ENCODE peak calls at places on chromosomes 5 and 9, in seven cellular contexts. One of them, this sample, is unnamed.

GRCh38 chr9:129401623-129402340 is 219.1 kb downstream of the C9orf50 start:
- DNase-seq in kidney epithelial cell: no peak
- DNase-seq in ovary: peak
- DNase-seq in CD8-positive, alpha-beta T cell: no peak
- DNase-seq in GM06990: no peak
- DNase-seq in heart left ventricle: peak
- DNase-seq in RWPE1: no peak
- DNase-seq in this sample: no peak

GRCh38 chr5:175656966-175657365 is 905 bp upstream of the HRH2 start:
- DNase-seq in kidney epithelial cell: no peak
- DNase-seq in ovary: no peak
- DNase-seq in CD8-positive, alpha-beta T cell: no peak
- DNase-seq in GM06990: no peak
- DNase-seq in heart left ventricle: no peak
- DNase-seq in RWPE1: no peak
- DNase-seq in this sample: no peak

GRCh38 chr5:116528519-116529234 is 45.9 kb downstream of the SEMA6A start:
- DNase-seq in kidney epithelial cell: no peak
- DNase-seq in ovary: no peak
- DNase-seq in CD8-positive, alpha-beta T cell: no peak
- DNase-seq in GM06990: no peak
- DNase-seq in heart left ventricle: no peak
- DNase-seq in RWPE1: no peak
- DNase-seq in this sample: no peak

GRCh38 chr5:167998148-167998767 is 293.2 kb upstream of the WWC1 start:
- DNase-seq in kidney epithelial cell: peak
- DNase-seq in ovary: no peak
- DNase-seq in CD8-positive, alpha-beta T cell: no peak
- DNase-seq in GM06990: no peak
- DNase-seq in heart left ventricle: no peak
- DNase-seq in RWPE1: no peak
- DNase-seq in this sample: no peak

GRCh38 chr9:17810728-17811634 is 232.1 kb downstream of the SH3GL2 start:
- DNase-seq in kidney epithelial cell: no peak
- DNase-seq in ovary: peak
- DNase-seq in CD8-positive, alpha-beta T cell: peak
- DNase-seq in GM06990: no peak
- DNase-seq in heart left ventricle: no peak
- DNase-seq in RWPE1: peak
- DNase-seq in this sample: no peak

GRCh38 chr5:63131618-63132285 is 553.1 kb downstream of the LRRC70 start:
- DNase-seq in kidney epithelial cell: peak
- DNase-seq in ovary: no peak
- DNase-seq in CD8-positive, alpha-beta T cell: no peak
- DNase-seq in GM06990: no peak
- DNase-seq in heart left ventricle: no peak
- DNase-seq in RWPE1: peak
- DNase-seq in this sample: no peak

GRCh38 chr5:4773827-4774317 is 366.3 kb upstream of the ADAMTS16 start:
- DNase-seq in kidney epithelial cell: no peak
- DNase-seq in ovary: no peak
- DNase-seq in CD8-positive, alpha-beta T cell: no peak
- DNase-seq in GM06990: no peak
- DNase-seq in heart left ventricle: no peak
- DNase-seq in RWPE1: no peak
- DNase-seq in this sample: no peak

GRCh38 chr5:88480766-88481499 is 212.3 kb upstream of the TMEM161B start:
- DNase-seq in kidney epithelial cell: no peak
- DNase-seq in ovary: no peak
- DNase-seq in CD8-positive, alpha-beta T cell: no peak
- DNase-seq in GM06990: no peak
- DNase-seq in heart left ventricle: no peak
- DNase-seq in RWPE1: no peak
- DNase-seq in this sample: no peak

GRCh38 chr5:95184924-95185323 is 100.0 kb downstream of the MCTP1 start:
- DNase-seq in kidney epithelial cell: no peak
- DNase-seq in ovary: no peak
- DNase-seq in CD8-positive, alpha-beta T cell: no peak
- DNase-seq in GM06990: no peak
- DNase-seq in heart left ventricle: no peak
- DNase-seq in RWPE1: no peak
- DNase-seq in this sample: no peak

GRCh38 chr5:169162407-169162806 is 138.5 kb downstream of the SLIT3 start:
- DNase-seq in kidney epithelial cell: no peak
- DNase-seq in ovary: no peak
- DNase-seq in CD8-positive, alpha-beta T cell: no peak
- DNase-seq in GM06990: no peak
- DNase-seq in heart left ventricle: no peak
- DNase-seq in RWPE1: no peak
- DNase-seq in this sample: no peak

GRCh38 chr5:171342362-171343111 is 33.5 kb downstream of the TLX3 start:
- DNase-seq in kidney epithelial cell: peak
- DNase-seq in ovary: no peak
- DNase-seq in CD8-positive, alpha-beta T cell: peak
- DNase-seq in GM06990: no peak
- DNase-seq in heart left ventricle: no peak
- DNase-seq in RWPE1: peak
- DNase-seq in this sample: no peak

GRCh38 chr9:125742657-125743056 is 4.5 kb upstream of the PBX3 start:
- DNase-seq in kidney epithelial cell: no peak
- DNase-seq in ovary: no peak
- DNase-seq in CD8-positive, alpha-beta T cell: no peak
- DNase-seq in GM06990: no peak
- DNase-seq in heart left ventricle: no peak
- DNase-seq in RWPE1: no peak
- DNase-seq in this sample: no peak

GRCh38 chr9:129270903-129271431 is 92.9 kb upstream of the IER5L start:
- DNase-seq in kidney epithelial cell: peak
- DNase-seq in ovary: no peak
- DNase-seq in CD8-positive, alpha-beta T cell: no peak
- DNase-seq in GM06990: peak
- DNase-seq in heart left ventricle: no peak
- DNase-seq in RWPE1: no peak
- DNase-seq in this sample: no peak

GRCh38 chr9:126413470-126414051 is 86.9 kb downstream of the MVB12B start:
- DNase-seq in kidney epithelial cell: no peak
- DNase-seq in ovary: no peak
- DNase-seq in CD8-positive, alpha-beta T cell: no peak
- DNase-seq in GM06990: no peak
- DNase-seq in heart left ventricle: no peak
- DNase-seq in RWPE1: no peak
- DNase-seq in this sample: no peak

GRCh38 chr5:171129308-171129707 is 179.7 kb upstream of the TLX3 start:
- DNase-seq in kidney epithelial cell: no peak
- DNase-seq in ovary: no peak
- DNase-seq in CD8-positive, alpha-beta T cell: no peak
- DNase-seq in GM06990: no peak
- DNase-seq in heart left ventricle: no peak
- DNase-seq in RWPE1: no peak
- DNase-seq in this sample: no peak

GRCh38 chr5:132272341-132273210 is 15.1 kb downstream of the PDLIM4 start:
- DNase-seq in kidney epithelial cell: no peak
- DNase-seq in ovary: peak
- DNase-seq in CD8-positive, alpha-beta T cell: peak
- DNase-seq in GM06990: no peak
- DNase-seq in heart left ventricle: peak
- DNase-seq in RWPE1: peak
- DNase-seq in this sample: no peak

GRCh38 chr9:101307041-101307440 is 77.8 kb downstream of the BAAT start:
- DNase-seq in kidney epithelial cell: no peak
- DNase-seq in ovary: no peak
- DNase-seq in CD8-positive, alpha-beta T cell: no peak
- DNase-seq in GM06990: no peak
- DNase-seq in heart left ventricle: no peak
- DNase-seq in RWPE1: no peak
- DNase-seq in this sample: no peak

GRCh38 chr9:135671591-135672041 is 8.5 kb downstream of the LCN9 start:
- DNase-seq in kidney epithelial cell: no peak
- DNase-seq in ovary: no peak
- DNase-seq in CD8-positive, alpha-beta T cell: no peak
- DNase-seq in GM06990: no peak
- DNase-seq in heart left ventricle: peak
- DNase-seq in RWPE1: no peak
- DNase-seq in this sample: peak

GRCh38 chr9:4665357-4665756 is 923 bp downstream of the SPATA6L start:
- DNase-seq in kidney epithelial cell: no peak
- DNase-seq in ovary: no peak
- DNase-seq in CD8-positive, alpha-beta T cell: no peak
- DNase-seq in GM06990: no peak
- DNase-seq in heart left ventricle: no peak
- DNase-seq in RWPE1: no peak
- DNase-seq in this sample: no peak

GRCh38 chr9:4667681-4668080 is 1.4 kb upstream of the SPATA6L start:
- DNase-seq in kidney epithelial cell: no peak
- DNase-seq in ovary: no peak
- DNase-seq in CD8-positive, alpha-beta T cell: no peak
- DNase-seq in GM06990: no peak
- DNase-seq in heart left ventricle: no peak
- DNase-seq in RWPE1: no peak
- DNase-seq in this sample: no peak

GRCh38 chr9:4668604-4669003 is 2.3 kb upstream of the SPATA6L start:
- DNase-seq in kidney epithelial cell: no peak
- DNase-seq in ovary: no peak
- DNase-seq in CD8-positive, alpha-beta T cell: no peak
- DNase-seq in GM06990: no peak
- DNase-seq in heart left ventricle: no peak
- DNase-seq in RWPE1: no peak
- DNase-seq in this sample: no peak

GRCh38 chr9:4663956-4664355 is 1.9 kb downstream of the PLPP6 start:
- DNase-seq in kidney epithelial cell: no peak
- DNase-seq in ovary: no peak
- DNase-seq in CD8-positive, alpha-beta T cell: no peak
- DNase-seq in GM06990: no peak
- DNase-seq in heart left ventricle: no peak
- DNase-seq in RWPE1: no peak
- DNase-seq in this sample: no peak

GRCh38 chr9:4666042-4666699 is at the start of gene SPATA6L:
- DNase-seq in kidney epithelial cell: no peak
- DNase-seq in ovary: peak
- DNase-seq in CD8-positive, alpha-beta T cell: peak
- DNase-seq in GM06990: peak
- DNase-seq in heart left ventricle: peak
- DNase-seq in RWPE1: no peak
- DNase-seq in this sample: no peak
- TF ChIP-seq CTCF in kidney epithelial cell: peak
- TF ChIP-seq CTCF in ovary: no peak
- TF ChIP-seq CTCF in CD8-positive, alpha-beta T cell: no peak
- TF ChIP-seq CTCF in GM06990: peak
- TF ChIP-seq CTCF in heart left ventricle: no peak
- TF ChIP-seq CTCF in RWPE1: peak
- TF ChIP-seq CTCF in this sample: no peak

GRCh38 chr9:14303110-14303509 is 10.8 kb downstream of the NFIB start:
- DNase-seq in kidney epithelial cell: no peak
- DNase-seq in ovary: no peak
- DNase-seq in CD8-positive, alpha-beta T cell: no peak
- DNase-seq in GM06990: no peak
- DNase-seq in heart left ventricle: no peak
- DNase-seq in RWPE1: no peak
- DNase-seq in this sample: no peak

GRCh38 chr9:14301006-14301405 is 12.9 kb downstream of the NFIB start:
- DNase-seq in kidney epithelial cell: no peak
- DNase-seq in ovary: no peak
- DNase-seq in CD8-positive, alpha-beta T cell: no peak
- DNase-seq in GM06990: no peak
- DNase-seq in heart left ventricle: no peak
- DNase-seq in RWPE1: no peak
- DNase-seq in this sample: no peak

GRCh38 chr9:14300588-14300987 is 13.4 kb downstream of the NFIB start:
- DNase-seq in kidney epithelial cell: no peak
- DNase-seq in ovary: no peak
- DNase-seq in CD8-positive, alpha-beta T cell: no peak
- DNase-seq in GM06990: no peak
- DNase-seq in heart left ventricle: no peak
- DNase-seq in RWPE1: no peak
- DNase-seq in this sample: no peak

GRCh38 chr9:14302405-14302804 is 11.5 kb downstream of the NFIB start:
- DNase-seq in kidney epithelial cell: no peak
- DNase-seq in ovary: no peak
- DNase-seq in CD8-positive, alpha-beta T cell: no peak
- DNase-seq in GM06990: no peak
- DNase-seq in heart left ventricle: no peak
- DNase-seq in RWPE1: no peak
- DNase-seq in this sample: no peak

DNA sequence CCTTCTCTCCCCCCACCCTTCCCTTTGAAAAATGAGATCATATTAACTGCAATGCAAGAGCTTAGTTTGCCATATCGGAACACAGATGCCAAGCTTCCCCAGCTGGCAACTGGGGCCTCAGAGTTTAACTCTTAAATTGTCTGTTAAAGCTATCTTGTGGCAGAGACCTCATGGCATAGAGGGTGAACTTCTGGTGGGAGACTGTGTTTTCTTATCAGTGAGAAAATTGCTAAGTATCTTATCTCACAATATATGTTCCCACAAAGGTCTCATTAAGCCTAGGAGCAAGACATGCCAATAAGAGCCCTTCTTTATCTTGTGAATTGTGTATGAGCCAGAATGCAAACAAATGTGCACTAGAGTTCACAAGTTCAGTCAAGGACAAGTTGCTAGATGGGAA is 12.4 kb downstream of the NFIB start:
- DNase-seq in kidney epithelial cell: no peak
- DNase-seq in ovary: no peak
- DNase-seq in CD8-positive, alpha-beta T cell: no peak
- DNase-seq in GM06990: no peak
- DNase-seq in heart left ventricle: no peak
- DNase-seq in RWPE1: no peak
- DNase-seq in this sample: no peak
- TF ChIP-seq CTCF in kidney epithelial cell: no peak
- TF ChIP-seq CTCF in ovary: no peak
- TF ChIP-seq CTCF in CD8-positive, alpha-beta T cell: no peak
- TF ChIP-seq CTCF in GM06990: no peak
- TF ChIP-seq CTCF in heart left ventricle: no peak
- TF ChIP-seq CTCF in RWPE1: no peak
- TF ChIP-seq CTCF in this sample: no peak

DNA sequence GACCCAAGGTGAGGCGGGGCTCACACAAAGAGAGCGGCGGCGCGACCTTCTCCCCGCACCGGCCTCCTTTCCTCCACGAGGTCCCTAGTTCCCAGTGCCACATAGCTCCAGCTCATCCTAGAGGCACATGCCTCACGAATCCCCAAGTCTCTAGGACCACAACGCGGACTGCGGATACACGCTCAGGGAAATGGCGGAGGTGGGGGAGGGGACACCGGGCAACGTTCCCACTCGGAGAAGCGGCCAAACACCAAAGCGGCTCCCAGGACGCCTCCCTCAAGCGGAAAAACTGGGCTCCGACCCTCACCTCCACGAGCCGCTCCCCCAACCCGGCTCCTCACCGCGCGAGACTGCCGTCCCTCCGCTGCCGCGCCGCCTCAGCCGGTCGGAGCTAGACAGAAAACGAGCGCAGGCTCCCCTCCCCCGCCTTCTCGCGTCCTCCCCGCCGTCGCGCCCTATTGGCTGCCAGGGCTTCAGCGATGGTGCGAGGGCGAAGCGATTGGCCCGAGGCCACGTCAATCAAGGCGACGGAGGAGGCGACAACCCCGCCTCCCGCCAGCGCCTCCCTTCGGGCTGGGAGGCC is at the start of gene HNRNPK:
- DNase-seq in kidney epithelial cell: peak
- DNase-seq in ovary: peak
- DNase-seq in CD8-positive, alpha-beta T cell: peak
- DNase-seq in GM06990: peak
- DNase-seq in heart left ventricle: peak
- DNase-seq in RWPE1: peak
- DNase-seq in this sample: peak
- TF ChIP-seq CTCF in kidney epithelial cell: no peak
- TF ChIP-seq CTCF in ovary: no peak
- TF ChIP-seq CTCF in CD8-positive, alpha-beta T cell: no peak
- TF ChIP-seq CTCF in GM06990: no peak
- TF ChIP-seq CTCF in heart left ventricle: no peak
- TF ChIP-seq CTCF in RWPE1: no peak
- TF ChIP-seq CTCF in this sample: no peak

GRCh38 chr5:34721359-34721758 is 65.2 kb downstream of the RAI14 start:
- DNase-seq in kidney epithelial cell: no peak
- DNase-seq in ovary: no peak
- DNase-seq in CD8-positive, alpha-beta T cell: no peak
- DNase-seq in GM06990: no peak
- DNase-seq in heart left ventricle: no peak
- DNase-seq in RWPE1: no peak
- DNase-seq in this sample: no peak
- TF ChIP-seq CTCF in kidney epithelial cell: no peak
- TF ChIP-seq CTCF in ovary: no peak
- TF ChIP-seq CTCF in CD8-positive, alpha-beta T cell: no peak
- TF ChIP-seq CTCF in GM06990: no peak
- TF ChIP-seq CTCF in heart left ventricle: no peak
- TF ChIP-seq CTCF in RWPE1: no peak
- TF ChIP-seq CTCF in this sample: no peak

This sample was measured in CD14-positive monocyte.